ENCODE peak calls at places on chromosome 1, in seven cellular contexts. M is activated CD4-positive, alpha-beta T cell treated with anti-CD3 and anti-CD28 coated beads for 48 hours; X is left ventricle myocardium inferior; K is GM23338; V is occipital lobe; R is heart left ventricle; Z is AG04450. C is an unnamed sample.
A peak's percentile ranks its signal among the peaks of the same experiment; 100 is the strongest.

GRCh38 chr1:174297351-174297750 is 138.0 kb downstream of the RABGAP1L start:
- DNase-seq in M (no peak), R (no peak), X (no peak), K (peak; percentile 57), V (no peak), Z (no peak), C (no peak)

GRCh38 chr1:181620183-181620582 is 136.9 kb downstream of the CACNA1E start:
- DNase-seq in R (no peak), Z (no peak), M (no peak), K (no peak), V (no peak), X (no peak), C (no peak)

GRCh38 chr1:161727343-161727924 is 6.1 kb downstream of the FCRLB start:
- DNase-seq in K (peak; percentile 41), X (no peak), R (no peak), V (no peak), Z (peak; percentile 74), M (peak; percentile 39), C (no peak)

GRCh38 chr1:153677718-153678518 is 570 bp upstream of the NPR1 start:
- DNase-seq in Z (no peak), V (no peak), X (peak; percentile 49), K (peak; percentile 85), R (peak; percentile 50), M (peak; percentile 67), C (no peak)

GRCh38 chr1:1628656-1629429 is 3.1 kb upstream of the MMP23B start:
- DNase-seq in R (peak; percentile 34), Z (no peak), M (peak; percentile 72), X (no peak), K (peak; percentile 82), V (no peak), C (peak; percentile 61)

GRCh38 chr1:171841931-171842723 is 829 bp downstream of the DNM3 start:
- DNase-seq in R (peak; percentile 30), M (no peak), X (no peak), K (peak; percentile 64), Z (no peak), V (peak; percentile 41), C (no peak)

GRCh38 chr1:22636927-22637326 is 499 bp downstream of the C1QA start:
- DNase-seq in V (no peak), M (no peak), R (no peak), X (no peak), K (no peak), Z (no peak), C (no peak)

GRCh38 chr1:47681735-47682134 is 243.9 kb downstream of the FOXD2 start:
- DNase-seq in K (no peak), V (no peak), Z (no peak), M (no peak), X (no peak), R (no peak), C (no peak)

GRCh38 chr1:61887076-61887867 is 145.0 kb downstream of the PATJ start:
- DNase-seq in X (no peak), R (no peak), K (no peak), Z (no peak), V (no peak), M (no peak), C (no peak)